ENCODE peak calls at places on chromosomes 1 and 21, in five cellular contexts. Z, P, E, R and Q are unnamed samples.

GRCh38 chr21:43754948-43755781 is 20.9 kb downstream of the CSTB start:
- ATAC-seq in Z (no peak), P (peak), E (peak), R (no peak), Q (no peak)

GRCh38 chr1:25614466-25615171 is 2.0 kb upstream of the MAN1C1 start:
- ATAC-seq in Z (no peak), P (no peak), E (no peak), R (no peak), Q (no peak)

GRCh38 chr1:43199093-43199726 is 27.1 kb downstream of the CFAP57 start:
- ATAC-seq in Z (no peak), P (peak), E (no peak), R (peak), Q (no peak)

GRCh38 chr1:87986154-87986914 is 657.7 kb downstream of the LMO4 start:
- ATAC-seq in Z (no peak), P (no peak), E (no peak), R (no peak), Q (no peak)

GRCh38 chr1:221637641-221638041 is 104.2 kb downstream of the DUSP10 start:
- ATAC-seq in Z (no peak), P (no peak), E (peak), R (no peak), Q (no peak)

GRCh38 chr1:163231385-163231784 is 28.7 kb upstream of the RGS5 start:
- ATAC-seq in Z (no peak), P (no peak), E (no peak), R (no peak), Q (peak)

GRCh38 chr1:25958475-25958874 is 39.4 kb downstream of the PAFAH2 start:
- ATAC-seq in Z (no peak), P (no peak), E (no peak), R (no peak), Q (no peak)

GRCh38 chr1:115302390-115302961 is 35.6 kb downstream of the NGF start:
- ATAC-seq in Z (no peak), P (no peak), E (no peak), R (no peak), Q (peak)

GRCh38 chr1:25689686-25690381 is 73.2 kb downstream of the MAN1C1 start:
- ATAC-seq in Z (no peak), P (no peak), E (no peak), R (no peak), Q (no peak)

GRCh38 chr1:39395357-39395831 is 96.0 kb upstream of the BMP8A start:
- ATAC-seq in Z (no peak), P (peak), E (peak), R (peak), Q (no peak)

GRCh38 chr1:195158091-195158490 is 1450.1 kb downstream of the KCNT2 start:
- ATAC-seq in Z (no peak), P (no peak), E (no peak), R (no peak), Q (no peak)
- TF ChIP-seq POLR2AphosphoS5 in Z (no peak), P (no peak), E (no peak), R (no peak), Q (no peak)

GRCh38 chr1:201632364-201632952 is 93.5 kb downstream of the NAV1 start:
- ATAC-seq in Z (no peak), P (no peak), E (peak), R (no peak), Q (no peak)

GRCh38 chr1:201631037-201631436 is 92.1 kb downstream of the NAV1 start:
- ATAC-seq in Z (no peak), P (no peak), E (peak), R (no peak), Q (no peak)

GRCh38 chr1:201633297-201633696 is 94.4 kb downstream of the NAV1 start:
- ATAC-seq in Z (no peak), P (no peak), E (no peak), R (no peak), Q (peak)

GRCh38 chr1:201628490-201628889 is 89.6 kb downstream of the NAV1 start:
- ATAC-seq in Z (no peak), P (no peak), E (no peak), R (no peak), Q (no peak)

GRCh38 chr1:201630582-201630981 is 91.7 kb downstream of the NAV1 start:
- ATAC-seq in Z (no peak), P (no peak), E (no peak), R (no peak), Q (no peak)
- H3K27ac ChIP-seq in Z (no peak), P (no peak), E (no peak), R (no peak), Q (no peak)

DNA sequence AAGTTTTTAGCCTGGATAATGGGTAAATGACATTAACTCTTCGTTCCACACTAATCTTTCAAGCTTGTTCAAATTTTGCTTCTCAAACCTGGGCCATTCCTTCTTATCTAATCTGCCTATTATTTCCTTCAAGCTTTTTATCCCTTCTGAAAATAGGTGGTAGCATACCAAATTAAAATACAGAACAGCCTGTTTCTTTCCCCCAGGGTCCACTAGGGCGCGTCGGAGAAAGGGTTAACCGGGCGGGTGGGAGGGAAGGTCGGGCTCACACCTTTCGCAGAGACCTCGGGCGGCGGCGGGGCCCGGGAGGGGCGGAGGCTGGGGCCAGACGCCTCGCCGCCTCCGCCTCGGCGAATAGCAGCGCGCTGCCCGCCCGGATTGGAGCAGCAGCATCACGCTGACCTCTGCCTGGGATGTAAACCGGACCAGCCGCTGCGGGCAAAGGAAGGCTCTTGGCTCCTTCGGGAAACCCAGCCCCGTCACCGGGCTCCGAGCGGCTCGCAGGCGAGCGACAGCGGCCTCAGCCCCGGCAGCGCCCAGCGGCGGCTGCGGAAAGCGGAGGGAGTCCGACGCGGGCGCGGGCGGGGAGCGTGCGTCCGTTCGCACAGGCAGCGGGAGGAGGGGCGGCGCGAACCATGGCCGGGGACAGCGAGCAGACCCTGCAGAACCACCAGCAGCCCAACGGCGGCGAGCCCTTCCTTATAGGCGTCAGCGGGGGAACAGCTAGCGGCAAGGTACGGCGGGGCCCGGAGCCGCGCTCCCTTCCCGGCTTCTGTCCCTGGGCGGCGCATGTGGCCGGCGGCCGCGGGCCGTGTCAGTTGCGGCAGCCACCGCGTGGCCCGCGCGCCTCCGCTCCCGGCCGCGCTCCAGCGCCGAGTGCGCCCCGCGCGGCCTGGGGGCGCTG is at the start of gene UCK2:
- ATAC-seq in Z (peak), P (peak), E (peak), R (peak), Q (peak)
- TF ChIP-seq EP300 in Z (no peak), P (no peak), E (no peak), R (no peak), Q (no peak)

DNA sequence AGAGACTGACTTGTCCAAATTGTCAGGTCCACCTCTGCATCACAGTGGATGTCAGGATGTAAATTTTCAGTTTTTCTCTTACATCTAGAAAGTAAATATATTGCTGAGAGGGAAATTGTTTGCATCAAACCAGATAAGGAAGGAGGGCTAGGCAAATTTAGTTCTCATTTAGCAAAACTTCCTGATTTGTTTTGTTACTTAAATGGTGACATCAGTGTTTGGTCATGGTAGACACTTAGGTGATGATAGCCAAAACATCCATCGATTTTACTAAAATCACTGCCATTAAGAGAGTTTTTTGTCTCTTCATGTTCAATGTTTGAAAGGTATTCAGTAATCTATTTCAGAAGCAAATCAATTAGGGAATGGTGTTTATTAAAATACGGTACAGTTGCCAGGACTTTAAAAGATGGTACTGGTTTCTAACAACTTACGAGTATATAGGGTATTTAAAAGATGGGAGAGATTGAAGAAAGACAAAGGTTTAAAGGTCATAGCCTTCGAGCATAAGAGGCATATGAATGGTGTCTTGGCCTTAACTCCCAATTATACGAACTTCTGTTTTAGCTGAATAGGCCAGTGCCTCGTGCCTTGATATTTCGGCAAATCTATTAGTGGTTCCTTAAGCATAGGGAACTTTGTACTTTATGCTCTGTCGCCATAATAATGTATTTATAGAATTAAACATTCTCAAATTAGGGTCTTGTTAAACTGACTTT is 3.0 kb downstream of the IER5 start:
- ATAC-seq in Z (no peak), P (no peak), E (no peak), R (no peak), Q (no peak)
- TF ChIP-seq POLR2AphosphoS5 in Z (no peak), P (peak), E (no peak), R (no peak), Q (no peak)

DNA sequence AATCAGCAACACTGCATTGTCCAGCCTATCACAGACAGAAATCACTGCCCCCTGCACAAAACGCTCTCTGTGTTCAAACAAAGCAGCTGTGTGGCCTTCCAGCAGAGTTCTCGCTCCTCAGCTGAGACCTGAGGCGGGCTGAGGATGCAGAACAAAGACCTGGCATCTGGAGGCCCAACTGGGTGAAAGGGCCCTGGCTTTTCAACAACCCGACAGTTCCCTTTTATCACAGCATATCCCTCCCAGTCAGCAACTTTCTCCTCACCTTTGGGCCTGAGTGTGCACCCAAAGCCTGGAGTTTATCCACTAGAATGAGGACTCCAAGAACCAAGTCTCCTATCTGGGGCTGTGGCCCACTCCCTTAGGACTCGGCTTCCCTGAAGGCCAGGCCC is 42.6 kb upstream of the A3GALT2 start:
- ATAC-seq in Z (no peak), P (no peak), E (no peak), R (no peak), Q (no peak)
- H3K27ac ChIP-seq in Z (no peak), P (no peak), E (no peak), R (peak), Q (peak)

DNA sequence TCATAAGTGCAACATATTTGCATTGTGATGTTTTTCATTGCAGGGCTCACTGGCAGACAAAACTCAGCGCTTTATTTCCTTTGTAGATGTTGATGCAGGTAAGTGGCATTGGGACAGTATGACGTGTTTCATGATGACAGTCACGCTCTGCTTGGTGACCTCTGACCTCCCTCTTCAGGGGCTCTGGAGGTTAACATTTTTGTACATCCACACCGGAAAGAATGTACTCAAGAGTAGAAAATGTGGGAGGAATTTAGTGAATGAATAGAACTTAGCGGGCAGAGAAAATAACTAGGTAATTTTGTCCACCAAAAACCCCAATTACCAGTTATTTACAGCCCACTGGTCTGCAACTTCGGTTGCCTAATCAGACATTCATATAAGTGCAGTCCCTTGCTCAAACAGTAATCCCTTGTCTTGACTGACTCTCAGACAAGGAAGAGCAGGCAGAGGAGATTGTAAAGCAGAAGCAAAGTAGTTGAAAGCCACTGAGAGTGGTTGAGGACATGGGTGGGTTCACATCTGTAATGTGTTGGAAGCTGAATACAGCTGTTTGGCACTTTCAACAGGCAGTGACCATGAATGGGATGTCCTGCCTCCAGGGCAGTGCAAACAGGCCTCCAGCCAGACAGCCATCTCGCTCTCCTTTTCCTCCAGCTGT is 189.0 kb downstream of the NRIP1 start:
- ATAC-seq in Z (no peak), P (peak), E (peak), R (peak), Q (no peak)
- TF ChIP-seq EP300 in Z (no peak), P (peak), E (no peak), R (no peak), Q (no peak)

GRCh38 chr1:151058682-151059341 is 610 bp downstream of the CDC42SE1 start:
- ATAC-seq in Z (peak), P (peak), E (no peak), R (peak), Q (no peak)
- TF ChIP-seq POLR2AphosphoS5 in Z (no peak), P (no peak), E (no peak), R (no peak), Q (no peak)

DNA sequence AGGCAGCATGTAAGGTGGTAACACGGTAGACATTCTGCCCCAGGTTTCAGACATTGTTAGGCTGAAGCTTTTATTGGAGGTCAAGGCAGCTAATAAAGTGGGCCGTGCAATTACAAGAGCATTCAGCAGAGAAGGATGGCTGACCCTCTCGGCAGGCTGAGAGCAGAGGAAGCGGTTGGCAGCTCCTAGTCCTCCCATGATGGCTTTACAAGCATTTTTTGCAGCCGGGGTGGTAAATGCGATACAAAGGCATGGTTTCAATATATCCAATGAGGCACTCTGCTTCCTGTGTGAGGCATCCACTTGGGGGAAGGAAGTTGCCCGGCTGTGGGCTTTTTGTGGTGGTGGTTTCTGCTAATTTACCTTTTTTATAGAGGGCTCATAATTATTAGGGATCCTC is 14.6 kb downstream of the KIF26B start:
- ATAC-seq in Z (no peak), P (no peak), E (no peak), R (no peak), Q (no peak)
- H3K27ac ChIP-seq in Z (no peak), P (no peak), E (no peak), R (no peak), Q (no peak)

GRCh38 chr1:229410692-229411433 is 23.0 kb downstream of the ACTA1 start:
- ATAC-seq in Z (no peak), P (peak), E (peak), R (peak), Q (peak)
- TF ChIP-seq EP300 in Z (no peak), P (no peak), E (no peak), R (no peak), Q (no peak)

DNA sequence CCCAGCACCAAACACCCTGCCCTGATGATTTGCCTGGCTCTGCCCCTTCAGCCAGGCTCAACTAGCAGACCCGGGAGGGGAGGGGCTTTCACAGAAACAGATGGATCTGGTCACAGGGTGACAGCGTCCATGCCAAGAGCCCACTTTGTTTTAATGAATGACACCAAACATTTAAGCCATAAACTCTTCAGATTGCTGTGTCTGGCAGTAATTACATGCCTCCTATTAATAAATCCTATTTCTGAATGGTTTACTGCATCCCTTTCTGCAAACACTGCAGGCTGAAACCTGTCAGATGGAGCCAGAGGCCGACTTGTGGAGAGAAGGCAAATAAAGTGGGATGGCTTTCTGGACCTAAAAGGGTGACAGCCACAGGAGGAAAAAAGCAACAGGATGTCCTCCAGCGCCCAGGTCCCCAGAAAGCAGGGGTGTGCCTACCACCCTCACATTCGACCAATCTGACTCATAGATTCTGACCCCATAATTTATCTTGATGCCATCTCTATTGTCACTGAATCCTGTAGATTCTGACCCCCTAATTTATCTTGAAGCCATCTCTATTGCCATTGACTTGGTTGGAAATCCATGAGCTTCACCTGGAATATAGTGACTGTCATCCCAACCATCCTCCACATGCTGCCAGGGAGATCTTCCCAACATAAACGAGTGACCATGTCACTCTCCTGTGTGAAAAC is 200.8 kb downstream of the PLPP3 start:
- ATAC-seq in Z (no peak), P (no peak), E (no peak), R (no peak), Q (no peak)
- TF ChIP-seq POLR2AphosphoS5 in Z (no peak), P (no peak), E (no peak), R (no peak), Q (no peak)